ENCODE peak calls at places on chromosomes 6 and 20, in seven cellular contexts. One of them, this sample, is unnamed.

GRCh38 chr6:43143235-43144124 is 27.6 kb upstream of the SRF start:
- DNase-seq in CD4-positive, alpha-beta memory T cell: peak
- DNase-seq in NCI-H2029: peak
- DNase-seq in Ammon's horn: peak
- DNase-seq in foreskin fibroblast: peak
- DNase-seq in endothelial cell: peak
- DNase-seq in glutamatergic neuron: peak
- DNase-seq in this sample: peak

GRCh38 chr6:28659250-28659566 is 133.5 kb downstream of the GPX5 start:
- DNase-seq in CD4-positive, alpha-beta memory T cell: no peak
- DNase-seq in NCI-H2029: no peak
- DNase-seq in endothelial cell: no peak
- DNase-seq in glutamatergic neuron: no peak
- DNase-seq in foreskin fibroblast: no peak
- DNase-seq in Ammon's horn: no peak
- DNase-seq in this sample: no peak

GRCh38 chr6:108716801-108717791 is 131.1 kb upstream of the ARMC2 start:
- DNase-seq in NCI-H2029: no peak
- DNase-seq in foreskin fibroblast: no peak
- DNase-seq in CD4-positive, alpha-beta memory T cell: no peak
- DNase-seq in endothelial cell: no peak
- DNase-seq in glutamatergic neuron: no peak
- DNase-seq in Ammon's horn: no peak
- DNase-seq in this sample: no peak

GRCh38 chr6:159376443-159377182 is 207.4 kb downstream of the FNDC1 start:
- DNase-seq in NCI-H2029: no peak
- DNase-seq in foreskin fibroblast: no peak
- DNase-seq in Ammon's horn: no peak
- DNase-seq in glutamatergic neuron: no peak
- DNase-seq in CD4-positive, alpha-beta memory T cell: no peak
- DNase-seq in endothelial cell: no peak
- DNase-seq in this sample: no peak

GRCh38 chr20:34249291-34249690 is 8.1 kb downstream of the ASIP start:
- DNase-seq in glutamatergic neuron: no peak
- DNase-seq in CD4-positive, alpha-beta memory T cell: no peak
- DNase-seq in Ammon's horn: no peak
- DNase-seq in endothelial cell: no peak
- DNase-seq in foreskin fibroblast: peak
- DNase-seq in NCI-H2029: no peak
- DNase-seq in this sample: no peak

GRCh38 chr20:32988008-32988407 is 16.2 kb downstream of the SUN5 start:
- DNase-seq in endothelial cell: no peak
- DNase-seq in Ammon's horn: no peak
- DNase-seq in glutamatergic neuron: no peak
- DNase-seq in NCI-H2029: no peak
- DNase-seq in foreskin fibroblast: no peak
- DNase-seq in CD4-positive, alpha-beta memory T cell: no peak
- DNase-seq in this sample: no peak

GRCh38 chr6:28206527-28207243 is 18.4 kb upstream of the ZSCAN9 start:
- DNase-seq in endothelial cell: no peak
- DNase-seq in Ammon's horn: no peak
- DNase-seq in NCI-H2029: no peak
- DNase-seq in glutamatergic neuron: no peak
- DNase-seq in CD4-positive, alpha-beta memory T cell: no peak
- DNase-seq in foreskin fibroblast: no peak
- DNase-seq in this sample: no peak

GRCh38 chr6:110816677-110817076 is 1.4 kb upstream of the CDK19 start:
- DNase-seq in endothelial cell: no peak
- DNase-seq in Ammon's horn: no peak
- DNase-seq in foreskin fibroblast: no peak
- DNase-seq in NCI-H2029: no peak
- DNase-seq in glutamatergic neuron: no peak
- DNase-seq in CD4-positive, alpha-beta memory T cell: no peak
- DNase-seq in this sample: no peak

GRCh38 chr6:9064156-9064555 is 628.8 kb upstream of the SLC35B3 start:
- DNase-seq in NCI-H2029: no peak
- DNase-seq in Ammon's horn: no peak
- DNase-seq in foreskin fibroblast: no peak
- DNase-seq in endothelial cell: no peak
- DNase-seq in CD4-positive, alpha-beta memory T cell: no peak
- DNase-seq in glutamatergic neuron: no peak
- DNase-seq in this sample: no peak